ENCODE peak calls at places on chromosomes 3 and 15, in eight cellular contexts. Y, M, J, P, W, U, X and B are unnamed samples.

GRCh38 chr3:129228891-129229585 is 20.4 kb upstream of the COPG1 start:
- DNase-seq in W (no peak), M (peak; percentile 62), U (peak; percentile 67), J (no peak), Y (no peak), X (peak; percentile 88), P (no peak), B (no peak)

GRCh38 chr15:39925112-39925830 is 5.2 kb upstream of the GPR176 start:
- DNase-seq in P (no peak), Y (no peak), W (no peak), J (no peak), M (no peak), X (no peak), U (no peak), B (no peak)

GRCh38 chr15:63492541-63493077 is 11.8 kb upstream of the USP3 start:
- DNase-seq in J (no peak), X (no peak), P (no peak), M (no peak), Y (no peak), W (no peak), U (no peak), B (no peak)

GRCh38 chr15:64009798-64010241 is 36.5 kb downstream of the DAPK2 start:
- DNase-seq in J (no peak), U (no peak), X (no peak), M (no peak), W (no peak), Y (no peak), P (no peak), B (no peak)

GRCh38 chr3:159882784-159883779 is 105.6 kb upstream of the IL12A start:
- DNase-seq in M (no peak), W (no peak), P (no peak), Y (no peak), J (no peak), U (no peak), X (no peak), B (no peak)

GRCh38 chr15:74417230-74417629 is 16.5 kb downstream of the SEMA7A start:
- DNase-seq in X (no peak), P (no peak), J (no peak), W (no peak), M (no peak), Y (no peak), U (peak; percentile 91), B (no peak)

GRCh38 chr3:114597012-114597411 is 303.2 kb downstream of the TIGIT start:
- DNase-seq in U (no peak), W (no peak), J (no peak), X (no peak), M (no peak), P (no peak), Y (no peak), B (no peak)

GRCh38 chr3:76495216-76495615 is 544.7 kb upstream of the ROBO2 start:
- DNase-seq in X (no peak), Y (no peak), M (no peak), U (no peak), W (no peak), P (no peak), J (no peak), B (no peak)

GRCh38 chr15:63166219-63166618 is 8.9 kb upstream of the RPS27L start:
- DNase-seq in M (peak; percentile 34), W (no peak), U (peak; percentile 22), Y (no peak), X (no peak), P (no peak), J (no peak), B (no peak)

GRCh38 chr3:4228295-4228694 is 74.9 kb upstream of the SETMAR start:
- DNase-seq in M (no peak), J (no peak), P (no peak), Y (no peak), W (no peak), U (no peak), X (no peak), B (no peak)

GRCh38 chr15:48975713-48976419 is 12.1 kb upstream of the SHC4 start:
- DNase-seq in U (peak; percentile 79), W (peak; percentile 85), M (peak; percentile 90), J (peak; percentile 37), Y (peak; percentile 75), X (peak; percentile 95), P (peak; percentile 77), B (peak; percentile 57)

GRCh38 chr3:7423995-7424394 is 563.1 kb downstream of the GRM7 start:
- DNase-seq in U (no peak), M (no peak), P (no peak), J (no peak), X (peak; percentile 60), W (no peak), Y (no peak), B (no peak)

GRCh38 chr3:106103383-106103782 is 234.6 kb upstream of the CBLB start:
- DNase-seq in Y (no peak), X (no peak), U (no peak), P (no peak), M (no peak), W (no peak), J (no peak), B (no peak)

GRCh38 chr3:134652409-134652831 is 1.6 kb upstream of the KY start:
- DNase-seq in P (no peak), J (no peak), W (no peak), Y (no peak), X (no peak), M (peak; percentile 16), U (no peak), B (no peak)

GRCh38 chr3:25266677-25267076 is 161.4 kb upstream of the RARB start:
- DNase-seq in M (no peak), X (no peak), P (no peak), Y (no peak), W (no peak), J (no peak), U (no peak), B (no peak)

GRCh38 chr3:144051211-144051610 is 79.6 kb downstream of the DIPK2A start:
- DNase-seq in Y (no peak), X (no peak), U (no peak), J (no peak), P (no peak), M (no peak), W (no peak), B (no peak)

GRCh38 chr3:179929091-179929529 is 107.6 kb downstream of the PEX5L start:
- DNase-seq in M (peak; percentile 71), X (peak; percentile 87), W (no peak), Y (peak; percentile 21), J (peak; percentile 13), P (peak; percentile 68), U (no peak), B (peak; percentile 13)

GRCh38 chr3:65785065-65785645 is 253.6 kb downstream of the MAGI1 start:
- DNase-seq in J (no peak), P (no peak), Y (no peak), M (no peak), X (no peak), W (no peak), U (no peak), B (no peak)

GRCh38 chr3:118181274-118181673 is 853.4 kb downstream of the IGSF11 start:
- DNase-seq in X (no peak), P (no peak), U (no peak), Y (no peak), J (no peak), M (no peak), W (no peak), B (no peak)

DNA sequence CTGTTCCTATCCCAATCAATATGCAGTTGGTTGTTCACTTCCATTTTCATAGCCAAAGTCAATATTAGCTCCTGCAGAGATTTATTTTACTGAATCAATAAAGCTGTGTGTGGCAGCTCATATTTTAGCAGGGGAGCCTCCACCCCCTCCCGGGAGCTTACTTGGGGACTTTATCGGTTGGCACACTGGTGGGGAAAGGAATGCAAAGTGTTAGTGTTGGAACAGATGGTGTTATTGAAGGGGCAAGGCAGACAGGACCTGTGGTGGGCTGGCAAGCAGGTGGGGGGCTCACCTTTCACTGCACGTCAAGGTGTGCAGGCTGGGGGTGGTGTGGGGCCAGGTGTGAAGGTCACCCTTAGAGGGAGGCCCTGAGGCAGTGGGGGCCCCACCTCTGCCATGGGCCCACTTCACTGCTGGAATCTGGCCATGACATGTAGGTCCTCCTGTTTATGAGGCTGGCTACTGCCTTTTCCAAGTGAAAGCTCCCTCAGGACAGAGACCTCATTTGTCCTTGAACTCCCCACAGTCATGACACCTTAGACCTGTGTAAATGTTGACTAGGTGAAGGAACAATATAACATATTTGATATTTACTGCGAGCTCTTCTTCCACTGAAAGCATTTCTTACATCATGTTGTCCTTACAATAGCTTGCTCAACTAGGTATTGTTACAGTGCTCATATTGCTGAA is 44.0 kb upstream of the SEC22A start:
- DNase-seq in X (peak; percentile 23), U (no peak), W (no peak), Y (no peak), M (peak; percentile 24), P (peak; percentile 49), J (no peak), B (no peak)
- H3K27ac ChIP-seq in X (no peak overlapping the region), U (no peak overlapping the region), W (no peak overlapping the region), Y (no peak overlapping the region), M (no peak overlapping the region), P (peak overlapping the region; percentile 82), J (no peak overlapping the region), B (no peak overlapping the region)

DNA sequence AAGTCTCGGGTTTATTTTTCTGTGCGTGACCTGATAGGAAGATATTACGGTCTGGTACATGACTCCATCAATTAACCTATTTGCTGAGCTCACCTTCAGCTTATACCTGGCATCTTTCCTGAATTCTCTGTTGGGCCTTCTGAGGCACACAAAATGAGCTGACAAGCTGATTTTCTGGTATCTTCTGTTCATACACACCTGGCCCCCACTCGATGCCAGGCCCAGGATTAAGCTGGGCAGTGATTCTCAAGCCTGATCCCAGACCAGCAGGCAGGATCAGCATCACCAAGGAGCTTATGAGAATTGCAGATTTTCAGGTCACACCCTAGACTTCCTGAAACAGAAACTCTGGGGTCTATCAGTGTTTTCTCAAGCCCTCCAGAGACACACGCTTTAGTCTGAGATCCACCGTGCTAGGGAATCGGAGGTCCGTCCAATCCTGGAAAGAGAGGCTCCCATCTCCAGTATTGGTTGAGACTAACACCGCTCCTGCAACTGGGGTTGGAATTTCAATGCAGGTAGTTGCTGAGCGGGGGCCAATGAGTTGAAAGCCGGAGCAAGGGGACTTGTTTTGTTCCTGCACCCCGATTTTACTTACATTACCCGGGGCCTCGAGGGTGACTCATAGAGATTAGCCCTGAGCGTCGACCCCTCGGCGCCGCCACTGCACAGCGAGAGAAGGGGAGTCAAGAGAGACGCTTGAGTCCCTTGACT is 625 bp upstream of the EIF1B start:
- DNase-seq in Y (no peak), P (no peak), W (no peak), M (no peak), U (no peak), J (no peak), X (no peak), B (no peak)
- H3K27ac ChIP-seq in Y (peak overlapping the region; percentile 98), P (peak overlapping the region; percentile 93), W (peak overlapping the region; percentile 99), M (peak overlapping the region; percentile 70), U (peak overlapping the region; percentile 1), J (peak overlapping the region; percentile 97), X (no peak overlapping the region), B (peak overlapping the region; percentile 72)

GRCh38 chr3:138281561-138281960 is 48.1 kb downstream of the NME9 start:
- DNase-seq in U (no peak), Y (no peak), X (no peak), M (no peak), P (no peak), W (no peak), J (no peak), B (no peak)
- H3K27ac ChIP-seq in U (no peak overlapping the region), Y (no peak overlapping the region), X (no peak overlapping the region), M (no peak overlapping the region), P (no peak overlapping the region), W (no peak overlapping the region), J (no peak overlapping the region), B (no peak overlapping the region)

DNA sequence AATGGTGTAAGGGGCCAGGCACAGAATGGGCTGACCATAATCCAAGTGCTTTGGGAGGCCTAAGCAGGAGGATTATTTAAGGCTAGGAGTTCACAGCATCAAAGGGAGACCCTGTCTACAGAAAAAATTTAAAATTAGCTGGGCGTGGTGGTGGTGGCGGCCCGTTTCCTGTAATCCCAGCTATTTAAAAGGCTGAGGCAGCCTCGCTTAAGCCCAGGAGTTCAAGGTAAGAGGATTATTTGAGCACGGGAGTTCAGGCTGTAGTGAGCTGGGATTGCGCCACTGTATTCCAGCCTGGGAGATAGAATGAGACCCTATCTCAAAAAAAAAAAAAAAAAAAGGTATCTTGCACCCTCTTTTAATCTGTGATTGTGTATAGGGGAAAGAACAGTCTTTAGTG is 1.9 kb downstream of the TMA7 start:
- DNase-seq in W (no peak), P (no peak), J (no peak), M (no peak), X (no peak), Y (no peak), U (no peak), B (no peak)
- H3K27ac ChIP-seq in W (no peak overlapping the region), P (no peak overlapping the region), J (peak overlapping the region; percentile 92), M (no peak overlapping the region), X (no peak overlapping the region), Y (no peak overlapping the region), U (no peak overlapping the region), B (no peak overlapping the region)